ENCODE peak calls at places on chromosomes 11 and 22, in nine cellular contexts. Y is H9; K is esophagus squamous epithelium; R is stomach; L is kidney; D is body of pancreas; N is pancreas; G is naive thymus-derived CD4-positive, alpha-beta T cell; S is testis. Z is an unnamed sample.

GRCh38 chr11:116844722-116845121 is 7.3 kb upstream of the APOA1 start:
- DNase-seq in Y (no peak), K (no peak), R (no peak), L (no peak), D (no peak), N (no peak), G (no peak), S (no peak), Z (no peak)

GRCh38 chr22:36829370-36830002 is 12.7 kb upstream of the PVALB start:
- DNase-seq in Y (no peak), K (no peak), R (no peak), L (no peak), D (no peak), N (no peak), G (no peak), S (no peak), Z (no peak)

GRCh38 chr22:24380220-24381218 is 46.9 kb upstream of the ADORA2A start:
- DNase-seq in Y (no peak), K (no peak), R (no peak), L (no peak), D (no peak), N (no peak), G (no peak), S (no peak), Z (no peak)

GRCh38 chr11:33636104-33636503 is 64.5 kb downstream of the C11orf91 start:
- DNase-seq in Y (no peak), K (no peak), R (no peak), L (no peak), D (no peak), N (no peak), G (no peak), S (no peak), Z (no peak)

GRCh38 chr11:85756401-85757200 is 54.3 kb downstream of the SYTL2 start:
- DNase-seq in Y (no peak), K (no peak), R (peak; percentile 58), L (no peak), D (no peak), N (no peak), G (peak; percentile 43), S (no peak), Z (no peak)

GRCh38 chr11:122192634-122193245 is 76.7 kb upstream of the BLID start:
- DNase-seq in Y (no peak), K (no peak), R (no peak), L (no peak), D (no peak), N (no peak), G (no peak), S (no peak), Z (no peak)

GRCh38 chr11:1389932-1390587 is at the start of gene BRSK2:
- DNase-seq in Y (no peak), K (no peak), R (no peak), L (peak; percentile 79), D (peak; percentile 56), N (no peak), G (no peak), S (no peak), Z (peak; percentile 48)

GRCh38 chr11:20161230-20161918 is 1.1 kb upstream of the DBX1 start:
- DNase-seq in Y (peak; percentile 80), K (no peak), R (no peak), L (no peak), D (no peak), N (no peak), G (no peak), S (no peak), Z (no peak)

GRCh38 chr22:31077681-31078080 is 3.4 kb upstream of the SMTN start:
- DNase-seq in Y (no peak), K (no peak), R (no peak), L (no peak), D (no peak), N (no peak), G (no peak), S (no peak), Z (no peak)

GRCh38 chr11:58057481-58057880 is 26.7 kb downstream of the OR6Q1 start:
- DNase-seq in Y (no peak), K (no peak), R (no peak), L (no peak), D (no peak), N (no peak), G (no peak), S (no peak), Z (no peak)

GRCh38 chr11:1291295-1292017 is 18.0 kb downstream of the TOLLIP start:
- DNase-seq in Y (no peak), K (no peak), R (no peak), L (peak; percentile 58), D (no peak), N (no peak), G (no peak), S (no peak), Z (no peak)

GRCh38 chr22:42769574-42770447 is 49.1 kb upstream of the A4GALT start:
- DNase-seq in Y (no peak), K (no peak), R (peak; percentile 90), L (peak; percentile 90), D (peak; percentile 76), N (peak; percentile 79), G (no peak), S (peak; percentile 80), Z (peak; percentile 86)

GRCh38 chr11:129644326-129644725 is 171.3 kb upstream of the TMEM45B start:
- DNase-seq in Y (no peak), K (no peak), R (no peak), L (no peak), D (no peak), N (no peak), G (no peak), S (no peak), Z (no peak)
- H3K4me1 ChIP-seq in Y (no peaks in the 10 kb centered on the region), K (peaks cover 4% of the 10 kb centered on the region), R (no peaks in the 10 kb centered on the region), L (no peaks in the 10 kb centered on the region), D (no peaks in the 10 kb centered on the region), N (no peaks in the 10 kb centered on the region), G (no peaks in the 10 kb centered on the region), S (no peaks in the 10 kb centered on the region), Z (no peaks in the 10 kb centered on the region)

GRCh38 chr22:34019190-34019845 is 99.0 kb upstream of the LARGE1 start:
- DNase-seq in Y (no peak), K (no peak), R (no peak), L (no peak), D (no peak), N (no peak), G (no peak), S (no peak), Z (no peak)

GRCh38 chr22:34010259-34010658 is 90.0 kb upstream of the LARGE1 start:
- DNase-seq in Y (no peak), K (no peak), R (no peak), L (no peak), D (no peak), N (no peak), G (no peak), S (no peak), Z (no peak)

GRCh38 chr22:34015642-34016041 is 95.4 kb upstream of the LARGE1 start:
- DNase-seq in Y (no peak), K (no peak), R (no peak), L (no peak), D (no peak), N (no peak), G (no peak), S (no peak), Z (no peak)
- H3K27ac ChIP-seq in Y (no peak overlapping the region), K (no peak overlapping the region), R (no peak overlapping the region), L (no peak overlapping the region), D (no peak overlapping the region), N (no peak overlapping the region), G (no peak overlapping the region), S (no peak overlapping the region), Z (no peak overlapping the region)

DNA sequence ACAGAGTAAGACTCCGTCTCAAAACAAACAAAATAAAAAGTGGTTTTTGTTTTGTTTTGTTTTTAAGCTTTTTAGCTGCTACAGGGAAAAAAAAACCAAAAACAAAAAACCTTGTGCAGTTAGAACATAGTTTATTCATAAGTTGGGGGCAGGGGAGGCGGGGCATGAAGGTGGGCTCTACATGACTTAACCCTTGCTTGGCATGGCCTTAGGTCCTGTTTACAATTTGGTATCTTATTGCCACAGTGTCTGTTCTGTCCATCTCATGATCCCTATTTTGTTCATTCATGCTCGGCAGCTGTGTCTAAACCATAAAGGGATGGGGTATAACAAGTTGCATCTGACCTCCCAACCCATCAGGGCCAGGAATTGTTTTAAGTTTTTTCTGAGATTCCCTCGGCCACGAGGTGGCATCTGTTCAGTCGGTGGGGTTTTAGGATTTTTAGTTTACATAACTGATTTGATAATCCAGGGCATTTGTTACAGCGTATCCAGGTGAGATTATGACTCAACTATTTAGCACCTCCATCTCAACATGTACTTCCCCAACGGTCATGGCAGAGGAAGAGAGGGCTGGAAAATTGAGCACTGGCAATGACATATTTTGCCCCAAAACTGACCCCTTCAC is 6.9 kb downstream of the AP5B1 start:
- DNase-seq in Y (no peak), K (no peak), R (peak; percentile 15), L (no peak), D (no peak), N (no peak), G (no peak), S (no peak), Z (no peak)
- H3K4me1 ChIP-seq in Y (no peaks in the 10 kb centered on the region), K (peaks cover 6% of the 10 kb centered on the region), R (peaks cover 32% of the 10 kb centered on the region), L (peaks cover 4% of the 10 kb centered on the region), D (peaks cover 55% of the 10 kb centered on the region), N (peaks cover 19% of the 10 kb centered on the region), G (no peaks in the 10 kb centered on the region), S (no peaks in the 10 kb centered on the region), Z (no peaks in the 10 kb centered on the region)

GRCh38 chr11:120244476-120244875 is 4.5 kb downstream of the POU2F3 start:
- DNase-seq in Y (no peak), K (no peak), R (no peak), L (no peak), D (no peak), N (no peak), G (no peak), S (no peak), Z (no peak)

GRCh38 chr11:120245434-120245833 is 5.5 kb downstream of the POU2F3 start:
- DNase-seq in Y (no peak), K (no peak), R (no peak), L (no peak), D (no peak), N (no peak), G (no peak), S (no peak), Z (no peak)

GRCh38 chr11:120244966-120245365 is 5.0 kb downstream of the POU2F3 start:
- DNase-seq in Y (no peak), K (no peak), R (no peak), L (no peak), D (no peak), N (no peak), G (no peak), S (no peak), Z (no peak)

GRCh38 chr11:120249279-120250022 is 9.5 kb downstream of the POU2F3 start:
- DNase-seq in Y (no peak), K (no peak), R (no peak), L (no peak), D (no peak), N (no peak), G (no peak), S (no peak), Z (no peak)

DNA sequence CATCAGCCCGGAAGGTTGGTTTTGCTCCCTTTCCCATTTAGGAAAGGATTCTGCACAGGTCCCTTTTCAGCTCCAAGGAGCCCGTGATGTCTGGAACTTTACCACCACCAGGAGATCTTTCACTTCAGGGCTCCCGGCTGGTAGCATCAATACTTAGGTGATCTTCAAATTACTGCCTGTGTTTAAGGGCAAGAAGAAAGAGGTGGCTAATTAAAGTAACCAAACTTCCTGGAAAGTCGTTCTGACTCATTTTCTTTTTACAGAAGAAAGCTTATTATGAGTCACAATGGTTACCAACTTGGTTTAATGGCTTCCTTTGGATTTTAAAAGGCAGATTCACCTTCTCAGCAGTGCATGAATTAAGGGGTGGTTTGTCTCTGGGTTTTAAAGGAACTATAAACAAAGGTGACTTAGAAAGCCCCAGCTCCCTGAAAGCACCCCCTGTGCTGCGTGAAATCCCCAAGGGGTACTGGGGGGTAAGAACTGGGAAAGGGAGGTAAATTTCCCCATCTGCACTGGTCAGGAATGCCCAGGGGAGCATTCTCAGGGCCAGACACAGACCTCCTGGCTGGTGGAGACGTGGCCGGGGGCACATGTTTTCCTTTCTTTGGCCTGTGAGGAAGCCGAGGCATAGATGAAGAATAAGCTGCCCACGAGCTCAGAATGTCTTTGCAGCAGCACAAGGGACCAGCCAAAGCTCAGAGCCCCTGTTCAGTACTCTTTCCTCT is 8.8 kb downstream of the POU2F3 start:
- DNase-seq in Y (no peak), K (no peak), R (no peak), L (no peak), D (no peak), N (no peak), G (peak; percentile 32), S (no peak), Z (no peak)
- H3K27ac ChIP-seq in Y (no peak overlapping the region), K (no peak overlapping the region), R (no peak overlapping the region), L (no peak overlapping the region), D (no peak overlapping the region), N (no peak overlapping the region), G (no peak overlapping the region), S (no peak overlapping the region), Z (no peak overlapping the region)

Z was measured in ovary.